ENCODE peak calls at places on chromosomes 4 and X, in eight cellular contexts. V, O, T, Q, Y, C, S and E are unnamed samples.

GRCh38 chr4:100504086-100504874 is 13.5 kb downstream of the EMCN start:
- DNase-seq in V (no peak), O (no peak), T (no peak), Q (no peak), Y (no peak), C (no peak), S (peak; percentile 29), E (no peak)

GRCh38 chrX:108019382-108019857 is 25.4 kb upstream of the VSIG1 start:
- DNase-seq in V (no peak), O (no peak), T (no peak), Q (no peak), Y (no peak), C (no peak), S (no peak), E (no peak)

GRCh38 chrX:46758956-46759644 is at the start of gene SLC9A7:
- DNase-seq in V (peak; percentile 48), O (peak; percentile 37), T (peak; percentile 71), Q (peak; percentile 7), Y (peak; percentile 39), C (no peak), S (peak; percentile 75), E (no peak)

GRCh38 chr4:6049972-6050371 is 31.7 kb upstream of the C4orf50 start:
- DNase-seq in V (no peak), O (no peak), T (no peak), Q (no peak), Y (no peak), C (no peak), S (no peak), E (no peak)

GRCh38 chrX:119004920-119005524 is 30.6 kb downstream of the LONRF3 start:
- DNase-seq in V (no peak), O (no peak), T (peak; percentile 68), Q (peak; percentile 7), Y (peak; percentile 13), C (no peak), S (peak; percentile 46), E (peak; percentile 12)

GRCh38 chr4:71559957-71560541 is 221.2 kb downstream of the SLC4A4 start:
- DNase-seq in V (no peak), O (peak; percentile 31), T (no peak), Q (peak; percentile 2), Y (no peak), C (no peak), S (no peak), E (no peak)

GRCh38 chrX:97159916-97160800 is 276.4 kb downstream of the RPA4 start:
- DNase-seq in V (no peak), O (no peak), T (no peak), Q (no peak), Y (no peak), C (no peak), S (no peak), E (no peak)

GRCh38 chrX:120015145-120016067 is 62.1 kb downstream of the RHOXF2B start:
- DNase-seq in V (no peak), O (no peak), T (no peak), Q (no peak), Y (no peak), C (no peak), S (no peak), E (no peak)

GRCh38 chr4:2159931-2160330 is 82.0 kb downstream of the HAUS3 start:
- DNase-seq in V (no peak), O (no peak), T (no peak), Q (no peak), Y (no peak), C (no peak), S (no peak), E (no peak)

GRCh38 chrX:141936080-141936479 is 32.4 kb downstream of the MAGEC1 start:
- DNase-seq in V (no peak), O (no peak), T (no peak), Q (no peak), Y (no peak), C (no peak), S (no peak), E (no peak)

GRCh38 chr4:25966171-25966570 is 52.2 kb downstream of the SMIM20 start:
- DNase-seq in V (no peak), O (no peak), T (no peak), Q (no peak), Y (no peak), C (no peak), S (no peak), E (no peak)

GRCh38 chrX:153905481-153906095 is 1.1 kb downstream of the AVPR2 start:
- DNase-seq in V (no peak), O (no peak), T (no peak), Q (no peak), Y (no peak), C (no peak), S (no peak), E (no peak)